ENCODE peak calls at places on chromosomes 4 and X, in nine cellular contexts. One of them, this sample, is unnamed.

GRCh38 chr4:8646296-8647093 is 53.9 kb downstream of the CPZ start:
- DNase-seq in stimulated activated CD8-positive, alpha-beta memory T cell treated with anti-CD3 and anti-CD28 coated beads, Interleukin-15, amount 100 ng/mL, for 4 hours: no peak
- DNase-seq in ascending aorta: peak; percentile 34
- DNase-seq in hippocampal formation: no peak
- DNase-seq in stimulated activated effector memory CD8-positive, alpha-beta T cell treated with anti-CD3 and anti-CD28 coated beads, Interleukin-12 subunit alpha, Interleukin-12 subunit beta, amount 100 ng/mL, for 72 hours: no peak
- DNase-seq in hypothalamus: no peak
- DNase-seq in HS-5: no peak
- DNase-seq in thoracic aorta: no peak
- DNase-seq in NB4: no peak
- DNase-seq in this sample: no peak

GRCh38 chr4:78776729-78777555 is 792 bp downstream of the BMP2K start:
- DNase-seq in stimulated activated CD8-positive, alpha-beta memory T cell treated with anti-CD3 and anti-CD28 coated beads, Interleukin-15, amount 100 ng/mL, for 4 hours: peak; percentile 26
- DNase-seq in ascending aorta: peak; percentile 71
- DNase-seq in hippocampal formation: peak; percentile 18
- DNase-seq in stimulated activated effector memory CD8-positive, alpha-beta T cell treated with anti-CD3 and anti-CD28 coated beads, Interleukin-12 subunit alpha, Interleukin-12 subunit beta, amount 100 ng/mL, for 72 hours: peak; percentile 16
- DNase-seq in hypothalamus: no peak
- DNase-seq in HS-5: peak; percentile 62
- DNase-seq in thoracic aorta: no peak
- DNase-seq in NB4: peak; percentile 81
- DNase-seq in this sample: peak; percentile 20

GRCh38 chrX:6738518-6739470 is 203.9 kb upstream of the VCX3A start:
- DNase-seq in stimulated activated CD8-positive, alpha-beta memory T cell treated with anti-CD3 and anti-CD28 coated beads, Interleukin-15, amount 100 ng/mL, for 4 hours: no peak
- DNase-seq in ascending aorta: no peak
- DNase-seq in hippocampal formation: no peak
- DNase-seq in stimulated activated effector memory CD8-positive, alpha-beta T cell treated with anti-CD3 and anti-CD28 coated beads, Interleukin-12 subunit alpha, Interleukin-12 subunit beta, amount 100 ng/mL, for 72 hours: no peak
- DNase-seq in hypothalamus: no peak
- DNase-seq in HS-5: no peak
- DNase-seq in thoracic aorta: no peak
- DNase-seq in NB4: no peak
- DNase-seq in this sample: no peak

GRCh38 chrX:47918274-47918673 is 81.6 kb downstream of the ZNF81 start:
- DNase-seq in stimulated activated CD8-positive, alpha-beta memory T cell treated with anti-CD3 and anti-CD28 coated beads, Interleukin-15, amount 100 ng/mL, for 4 hours: no peak
- DNase-seq in ascending aorta: no peak
- DNase-seq in hippocampal formation: no peak
- DNase-seq in stimulated activated effector memory CD8-positive, alpha-beta T cell treated with anti-CD3 and anti-CD28 coated beads, Interleukin-12 subunit alpha, Interleukin-12 subunit beta, amount 100 ng/mL, for 72 hours: no peak
- DNase-seq in hypothalamus: no peak
- DNase-seq in HS-5: no peak
- DNase-seq in thoracic aorta: no peak
- DNase-seq in NB4: no peak
- DNase-seq in this sample: no peak

GRCh38 chr4:55038176-55038890 is 87.1 kb downstream of the KDR start:
- DNase-seq in stimulated activated CD8-positive, alpha-beta memory T cell treated with anti-CD3 and anti-CD28 coated beads, Interleukin-15, amount 100 ng/mL, for 4 hours: no peak
- DNase-seq in ascending aorta: peak; percentile 65
- DNase-seq in hippocampal formation: no peak
- DNase-seq in stimulated activated effector memory CD8-positive, alpha-beta T cell treated with anti-CD3 and anti-CD28 coated beads, Interleukin-12 subunit alpha, Interleukin-12 subunit beta, amount 100 ng/mL, for 72 hours: no peak
- DNase-seq in hypothalamus: no peak
- DNase-seq in HS-5: no peak
- DNase-seq in thoracic aorta: peak; percentile 3
- DNase-seq in NB4: no peak
- DNase-seq in this sample: no peak

GRCh38 chr4:116055857-116056827 is 942.7 kb upstream of the NDST4 start:
- DNase-seq in stimulated activated CD8-positive, alpha-beta memory T cell treated with anti-CD3 and anti-CD28 coated beads, Interleukin-15, amount 100 ng/mL, for 4 hours: no peak
- DNase-seq in ascending aorta: no peak
- DNase-seq in hippocampal formation: no peak
- DNase-seq in stimulated activated effector memory CD8-positive, alpha-beta T cell treated with anti-CD3 and anti-CD28 coated beads, Interleukin-12 subunit alpha, Interleukin-12 subunit beta, amount 100 ng/mL, for 72 hours: no peak
- DNase-seq in hypothalamus: no peak
- DNase-seq in HS-5: no peak
- DNase-seq in thoracic aorta: no peak
- DNase-seq in NB4: peak; percentile 14
- DNase-seq in this sample: no peak

GRCh38 chr4:8393593-8394038 is 46.9 kb downstream of the ACOX3 start:
- DNase-seq in stimulated activated CD8-positive, alpha-beta memory T cell treated with anti-CD3 and anti-CD28 coated beads, Interleukin-15, amount 100 ng/mL, for 4 hours: no peak
- DNase-seq in ascending aorta: peak; percentile 91
- DNase-seq in hippocampal formation: peak; percentile 70
- DNase-seq in stimulated activated effector memory CD8-positive, alpha-beta T cell treated with anti-CD3 and anti-CD28 coated beads, Interleukin-12 subunit alpha, Interleukin-12 subunit beta, amount 100 ng/mL, for 72 hours: no peak
- DNase-seq in hypothalamus: peak; percentile 80
- DNase-seq in HS-5: peak; percentile 97
- DNase-seq in thoracic aorta: peak; percentile 69
- DNase-seq in NB4: no peak
- DNase-seq in this sample: peak; percentile 26

GRCh38 chr4:184815046-184815877 is 10.5 kb downstream of the ACSL1 start:
- DNase-seq in stimulated activated CD8-positive, alpha-beta memory T cell treated with anti-CD3 and anti-CD28 coated beads, Interleukin-15, amount 100 ng/mL, for 4 hours: no peak
- DNase-seq in ascending aorta: peak; percentile 80
- DNase-seq in hippocampal formation: peak; percentile 31
- DNase-seq in stimulated activated effector memory CD8-positive, alpha-beta T cell treated with anti-CD3 and anti-CD28 coated beads, Interleukin-12 subunit alpha, Interleukin-12 subunit beta, amount 100 ng/mL, for 72 hours: no peak
- DNase-seq in hypothalamus: no peak
- DNase-seq in HS-5: no peak
- DNase-seq in thoracic aorta: no peak
- DNase-seq in NB4: peak; percentile 69
- DNase-seq in this sample: no peak

GRCh38 chrX:133859336-133859735 is 126.1 kb downstream of the GPC3 start:
- DNase-seq in stimulated activated CD8-positive, alpha-beta memory T cell treated with anti-CD3 and anti-CD28 coated beads, Interleukin-15, amount 100 ng/mL, for 4 hours: no peak
- DNase-seq in ascending aorta: no peak
- DNase-seq in hippocampal formation: no peak
- DNase-seq in stimulated activated effector memory CD8-positive, alpha-beta T cell treated with anti-CD3 and anti-CD28 coated beads, Interleukin-12 subunit alpha, Interleukin-12 subunit beta, amount 100 ng/mL, for 72 hours: no peak
- DNase-seq in hypothalamus: no peak
- DNase-seq in HS-5: no peak
- DNase-seq in thoracic aorta: no peak
- DNase-seq in NB4: no peak
- DNase-seq in this sample: no peak

GRCh38 chr4:118872181-118872580 is 16.5 kb upstream of the SYNPO2 start:
- DNase-seq in stimulated activated CD8-positive, alpha-beta memory T cell treated with anti-CD3 and anti-CD28 coated beads, Interleukin-15, amount 100 ng/mL, for 4 hours: no peak
- DNase-seq in ascending aorta: no peak
- DNase-seq in hippocampal formation: no peak
- DNase-seq in stimulated activated effector memory CD8-positive, alpha-beta T cell treated with anti-CD3 and anti-CD28 coated beads, Interleukin-12 subunit alpha, Interleukin-12 subunit beta, amount 100 ng/mL, for 72 hours: no peak
- DNase-seq in hypothalamus: no peak
- DNase-seq in HS-5: no peak
- DNase-seq in thoracic aorta: no peak
- DNase-seq in NB4: no peak
- DNase-seq in this sample: no peak

GRCh38 chr4:90586799-90587198 is 459.6 kb downstream of the CCSER1 start:
- DNase-seq in stimulated activated CD8-positive, alpha-beta memory T cell treated with anti-CD3 and anti-CD28 coated beads, Interleukin-15, amount 100 ng/mL, for 4 hours: no peak
- DNase-seq in ascending aorta: no peak
- DNase-seq in hippocampal formation: no peak
- DNase-seq in stimulated activated effector memory CD8-positive, alpha-beta T cell treated with anti-CD3 and anti-CD28 coated beads, Interleukin-12 subunit alpha, Interleukin-12 subunit beta, amount 100 ng/mL, for 72 hours: no peak
- DNase-seq in hypothalamus: no peak
- DNase-seq in HS-5: no peak
- DNase-seq in thoracic aorta: no peak
- DNase-seq in NB4: no peak
- DNase-seq in this sample: no peak

GRCh38 chr4:153398713-153399112 is 54.2 kb downstream of the MND1 start:
- DNase-seq in stimulated activated CD8-positive, alpha-beta memory T cell treated with anti-CD3 and anti-CD28 coated beads, Interleukin-15, amount 100 ng/mL, for 4 hours: no peak
- DNase-seq in ascending aorta: no peak
- DNase-seq in hippocampal formation: no peak
- DNase-seq in stimulated activated effector memory CD8-positive, alpha-beta T cell treated with anti-CD3 and anti-CD28 coated beads, Interleukin-12 subunit alpha, Interleukin-12 subunit beta, amount 100 ng/mL, for 72 hours: no peak
- DNase-seq in hypothalamus: no peak
- DNase-seq in HS-5: no peak
- DNase-seq in thoracic aorta: no peak
- DNase-seq in NB4: no peak
- DNase-seq in this sample: no peak

GRCh38 chr4:5477613-5478012 is 230.7 kb downstream of the EVC2 start:
- DNase-seq in stimulated activated CD8-positive, alpha-beta memory T cell treated with anti-CD3 and anti-CD28 coated beads, Interleukin-15, amount 100 ng/mL, for 4 hours: no peak
- DNase-seq in ascending aorta: peak; percentile 30
- DNase-seq in hippocampal formation: no peak
- DNase-seq in stimulated activated effector memory CD8-positive, alpha-beta T cell treated with anti-CD3 and anti-CD28 coated beads, Interleukin-12 subunit alpha, Interleukin-12 subunit beta, amount 100 ng/mL, for 72 hours: no peak
- DNase-seq in hypothalamus: no peak
- DNase-seq in HS-5: no peak
- DNase-seq in thoracic aorta: no peak
- DNase-seq in NB4: no peak
- DNase-seq in this sample: no peak

GRCh38 chr4:39565925-39566630 is 38.8 kb upstream of the UGDH start:
- DNase-seq in stimulated activated CD8-positive, alpha-beta memory T cell treated with anti-CD3 and anti-CD28 coated beads, Interleukin-15, amount 100 ng/mL, for 4 hours: no peak
- DNase-seq in ascending aorta: no peak
- DNase-seq in hippocampal formation: no peak
- DNase-seq in stimulated activated effector memory CD8-positive, alpha-beta T cell treated with anti-CD3 and anti-CD28 coated beads, Interleukin-12 subunit alpha, Interleukin-12 subunit beta, amount 100 ng/mL, for 72 hours: no peak
- DNase-seq in hypothalamus: no peak
- DNase-seq in HS-5: peak; percentile 86
- DNase-seq in thoracic aorta: no peak
- DNase-seq in NB4: no peak
- DNase-seq in this sample: no peak

GRCh38 chr4:153205757-153206156 is 1.5 kb downstream of the TRIM2 start:
- DNase-seq in stimulated activated CD8-positive, alpha-beta memory T cell treated with anti-CD3 and anti-CD28 coated beads, Interleukin-15, amount 100 ng/mL, for 4 hours: no peak
- DNase-seq in ascending aorta: no peak
- DNase-seq in hippocampal formation: no peak
- DNase-seq in stimulated activated effector memory CD8-positive, alpha-beta T cell treated with anti-CD3 and anti-CD28 coated beads, Interleukin-12 subunit alpha, Interleukin-12 subunit beta, amount 100 ng/mL, for 72 hours: no peak
- DNase-seq in hypothalamus: no peak
- DNase-seq in HS-5: no peak
- DNase-seq in thoracic aorta: no peak
- DNase-seq in NB4: no peak
- DNase-seq in this sample: no peak

GRCh38 chr4:80183196-80184052 is 13.9 kb upstream of the PRDM8 start:
- DNase-seq in stimulated activated CD8-positive, alpha-beta memory T cell treated with anti-CD3 and anti-CD28 coated beads, Interleukin-15, amount 100 ng/mL, for 4 hours: no peak
- DNase-seq in ascending aorta: peak; percentile 68
- DNase-seq in hippocampal formation: peak; percentile 36
- DNase-seq in stimulated activated effector memory CD8-positive, alpha-beta T cell treated with anti-CD3 and anti-CD28 coated beads, Interleukin-12 subunit alpha, Interleukin-12 subunit beta, amount 100 ng/mL, for 72 hours: peak; percentile 38
- DNase-seq in hypothalamus: peak; percentile 28
- DNase-seq in HS-5: no peak
- DNase-seq in thoracic aorta: no peak
- DNase-seq in NB4: peak; percentile 77
- DNase-seq in this sample: no peak

This sample was measured in neural crest cell.